ENCODE peak calls at places on chromosomes 3 and 15, in four cellular contexts. I, P, E and D are unnamed samples.

GRCh38 chr3:12969487-12969886 is 103.7 kb downstream of the IQSEC1 start:
- DNase-seq in I (no peak), P (no peak), E (no peak), D (no peak)

GRCh38 chr3:24985631-24986030 is 442.4 kb upstream of the RARB start:
- DNase-seq in I (no peak), P (no peak), E (no peak), D (no peak)

GRCh38 chr3:141528837-141529236 is 42.0 kb downstream of the RASA2 start:
- DNase-seq in I (no peak), P (no peak), E (no peak), D (no peak)

GRCh38 chr15:92463826-92464225 is 70.1 kb downstream of the ST8SIA2 start:
- DNase-seq in I (no peak), P (no peak), E (no peak), D (no peak)

GRCh38 chr15:39919740-39920509 is at the start of gene GPR176:
- DNase-seq in I (peak), P (peak), E (peak), D (peak)

GRCh38 chr15:90681480-90681879 is 35.7 kb upstream of the BLM start:
- DNase-seq in I (peak), P (no peak), E (no peak), D (no peak)

GRCh38 chr3:120102674-120103073 is 8.4 kb upstream of the GSK3B start:
- DNase-seq in I (no peak), P (no peak), E (no peak), D (no peak)

GRCh38 chr3:133697960-133698359 is 36.2 kb upstream of the TOPBP1 start:
- DNase-seq in I (no peak), P (no peak), E (no peak), D (no peak)

GRCh38 chr15:64146885-64147681 is 4.4 kb upstream of the SNX22 start:
- DNase-seq in I (no peak), P (no peak), E (no peak), D (no peak)

GRCh38 chr3:33318709-33319380 is 41.6 kb downstream of the FBXL2 start:
- DNase-seq in I (peak), P (no peak), E (no peak), D (no peak)

GRCh38 chr3:707041-707440 is 385.8 kb upstream of the CNTN6 start:
- DNase-seq in I (no peak), P (no peak), E (no peak), D (no peak)

GRCh38 chr3:100743535-100743934 is 34.2 kb downstream of the TFG start:
- DNase-seq in I (no peak), P (no peak), E (no peak), D (no peak)

GRCh38 chr3:63456901-63457300 is 178.8 kb downstream of the SYNPR start:
- DNase-seq in I (no peak), P (no peak), E (no peak), D (no peak)

GRCh38 chr15:29669823-29670222 is 152.4 kb downstream of the TJP1 start:
- DNase-seq in I (no peak), P (no peak), E (no peak), D (no peak)

GRCh38 chr3:159941043-159941994 is 47.3 kb upstream of the IL12A start:
- DNase-seq in I (no peak), P (no peak), E (no peak), D (no peak)

GRCh38 chr15:101578443-101578894 is 73.7 kb downstream of the TM2D3 start:
- DNase-seq in I (peak), P (no peak), E (no peak), D (peak)

GRCh38 chr3:46862689-46863020 is 589 bp downstream of the MYL3 start:
- DNase-seq in I (no peak), P (peak), E (no peak), D (no peak)

GRCh38 chr3:46861996-46862688 is 1.1 kb downstream of the MYL3 start:
- DNase-seq in I (no peak), P (no peak), E (no peak), D (no peak)

GRCh38 chr3:46858996-46859710 is 4.1 kb downstream of the MYL3 start:
- DNase-seq in I (no peak), P (no peak), E (no peak), D (no peak)

GRCh38 chr3:46861293-46861995 is 1.8 kb downstream of the MYL3 start:
- DNase-seq in I (no peak), P (peak), E (no peak), D (no peak)

DNA sequence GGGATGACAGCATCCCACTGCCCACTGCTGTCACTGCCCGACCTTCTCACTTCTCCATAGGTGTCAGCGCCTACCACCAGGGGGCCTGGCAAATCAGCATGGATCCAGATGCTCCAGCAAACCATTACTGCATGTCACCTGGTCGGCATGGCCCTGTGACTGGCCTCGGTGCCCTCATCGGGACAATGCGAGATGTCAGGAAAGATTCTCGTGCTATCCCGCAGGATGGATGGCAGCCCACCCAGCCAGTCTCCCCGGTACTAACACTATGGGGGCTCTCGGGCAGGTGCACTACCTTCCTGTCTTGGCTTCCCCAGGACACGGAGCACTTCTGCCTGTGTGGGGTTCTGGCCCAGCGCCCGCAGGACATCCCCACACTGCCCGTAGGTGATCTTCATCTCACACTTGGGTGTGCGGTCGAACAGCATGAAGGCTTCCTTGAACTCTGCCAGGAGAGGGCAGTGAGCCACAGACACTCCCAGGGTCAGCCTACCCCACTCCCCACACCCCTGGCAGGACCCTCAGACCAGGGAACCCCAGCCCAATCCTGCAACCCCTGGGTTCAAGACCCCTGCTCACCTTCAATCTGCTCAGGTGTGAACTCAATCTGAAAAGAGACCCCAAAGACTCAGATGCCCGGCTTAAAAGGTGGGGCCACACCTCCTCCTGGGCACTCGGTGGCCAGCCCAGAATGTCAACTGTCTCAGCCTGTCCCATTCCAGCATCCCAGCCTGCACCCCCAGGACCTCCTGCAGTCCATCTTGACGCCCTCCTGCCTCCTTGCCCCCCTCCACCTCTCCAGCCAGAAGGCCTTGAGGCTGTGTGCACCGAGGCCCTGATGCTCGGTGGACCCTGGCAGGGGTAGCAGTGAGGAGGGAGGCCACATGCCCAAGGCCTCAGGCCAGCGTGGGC is 2.6 kb downstream of the MYL3 start:
- DNase-seq in I (no peak), P (peak), E (no peak), D (no peak)
- TF ChIP-seq CTCF in I (peak), P (no peak), E (peak), D (peak)

DNA sequence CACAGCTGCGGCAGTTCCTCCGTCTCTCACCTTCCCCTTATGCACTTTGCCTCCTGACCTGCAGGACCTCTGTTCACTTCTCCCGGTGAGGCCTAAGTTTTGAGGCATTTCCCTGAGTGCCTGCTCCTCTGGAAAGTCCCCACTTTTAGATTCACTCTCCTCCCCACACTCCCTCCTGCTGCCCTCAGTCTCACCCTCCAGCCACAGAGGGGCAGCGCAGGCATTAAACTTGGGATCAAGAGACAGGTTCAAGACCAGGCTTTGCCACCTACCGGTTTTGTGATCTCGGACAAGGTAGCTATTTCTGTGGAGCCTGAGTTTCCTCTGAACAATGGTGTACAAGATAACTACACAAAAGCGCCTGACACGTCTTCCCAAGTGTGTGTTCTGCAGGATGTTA is 19.4 kb downstream of the SLC6A11 start:
- DNase-seq in I (no peak), P (no peak), E (no peak), D (no peak)
- TF ChIP-seq CTCF in I (no peak), P (no peak), E (no peak), D (no peak)

GRCh38 chr15:33007295-33007855 is 187.1 kb downstream of the FMN1 start:
- DNase-seq in I (peak), P (no peak), E (no peak), D (no peak)
- TF ChIP-seq CTCF in I (peak), P (no peak), E (no peak), D (no peak)

DNA sequence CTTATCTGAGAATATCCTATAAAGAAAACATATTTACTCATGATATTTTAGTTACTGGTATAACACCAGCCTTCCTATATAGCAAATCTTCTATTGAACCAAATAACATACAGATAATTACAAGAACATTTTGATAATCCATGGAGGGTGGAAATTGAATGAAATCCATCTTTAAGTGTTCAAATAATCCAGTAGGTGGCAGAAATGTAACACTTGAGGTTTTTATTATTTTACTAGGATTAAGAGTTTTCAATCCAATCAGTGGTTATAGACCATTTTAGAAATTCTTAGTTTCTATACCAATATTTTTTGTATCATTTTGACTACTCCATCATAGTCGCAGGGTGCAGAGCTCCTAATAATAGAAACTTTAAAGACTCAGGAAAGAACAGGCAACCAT is 101.9 kb upstream of the KCNH8 start:
- DNase-seq in I (no peak), P (no peak), E (no peak), D (no peak)
- TF ChIP-seq CTCF in I (no peak), P (no peak), E (peak), D (no peak)

DNA sequence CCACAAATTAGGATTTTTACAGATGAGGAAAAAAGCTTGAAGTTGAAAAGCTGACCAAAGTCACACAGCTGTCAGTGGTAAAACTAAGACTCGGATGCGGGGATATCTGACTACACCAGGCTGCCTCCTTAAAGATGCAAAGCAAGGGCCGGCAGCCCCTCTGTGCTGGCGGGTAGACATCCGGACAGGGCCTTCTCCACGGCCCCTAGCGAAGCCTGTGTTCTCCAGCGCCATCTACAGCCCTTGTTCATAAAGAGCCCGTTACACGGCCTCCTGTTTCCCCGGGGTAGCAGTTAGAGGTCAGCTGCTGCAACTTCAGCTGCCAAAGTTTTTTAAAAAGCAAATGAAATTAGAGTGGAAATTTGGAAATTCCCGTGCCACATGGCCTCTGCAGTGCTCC is 383.0 kb downstream of the TBL1XR1 start:
- DNase-seq in I (peak), P (peak), E (no peak), D (peak)
- TF ChIP-seq CTCF in I (peak), P (no peak), E (no peak), D (peak)

DNA sequence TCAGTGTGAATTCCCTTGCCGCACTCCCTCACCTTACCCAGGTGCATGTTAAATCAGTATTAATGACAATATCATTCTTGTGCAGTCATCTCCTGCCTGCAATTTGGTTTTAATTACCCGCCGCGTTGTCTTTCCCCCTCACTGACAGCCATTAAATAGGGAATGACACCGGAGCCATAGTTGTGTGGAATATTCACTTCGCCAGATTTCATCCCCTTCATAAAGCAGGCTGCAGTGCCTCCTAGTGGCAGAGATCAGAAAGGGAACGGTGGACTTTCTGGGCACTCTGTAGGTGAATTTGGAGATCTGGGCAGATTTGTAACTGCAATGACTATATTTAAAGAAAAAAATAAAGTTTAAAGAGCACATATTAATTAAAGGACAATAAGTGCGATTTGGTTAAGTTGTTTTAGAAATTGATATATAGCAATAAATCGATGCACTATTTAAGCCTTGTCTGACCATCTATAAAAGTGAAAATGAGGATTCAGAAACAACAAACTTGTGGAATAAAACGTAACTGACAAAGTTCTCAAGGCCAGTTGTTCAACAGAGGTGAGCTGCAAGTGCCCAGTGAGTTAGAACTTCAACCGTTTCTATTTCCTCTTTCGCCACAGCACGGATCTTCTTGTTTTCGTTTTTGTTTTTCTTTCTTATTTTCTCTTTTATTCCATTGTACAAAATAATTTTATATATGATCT is 725.1 kb upstream of the ARRDC4 start:
- DNase-seq in I (peak), P (peak), E (no peak), D (peak)
- TF ChIP-seq CTCF in I (peak), P (peak), E (peak), D (peak)